ENCODE peak calls at places on chromosomes 11 and 22, in six cellular contexts. One of them, this sample, is unnamed.

GRCh38 chr11:74371269-74372039 is 26.8 kb downstream of the PGM2L1 start:
- DNase-seq in trophoblast cell: no peak
- DNase-seq in IMR-90: peak
- DNase-seq in H1: no peak
- DNase-seq in H9: no peak
- DNase-seq in mesenchymal stem cell: peak
- DNase-seq in this sample: no peak

GRCh38 chr11:11973361-11973800 is 35.0 kb downstream of the DKK3 start:
- DNase-seq in trophoblast cell: no peak
- DNase-seq in IMR-90: peak
- DNase-seq in H1: peak
- DNase-seq in H9: peak
- DNase-seq in mesenchymal stem cell: peak
- DNase-seq in this sample: no peak

GRCh38 chr11:122214567-122214966 is 98.6 kb upstream of the BLID start:
- DNase-seq in trophoblast cell: no peak
- DNase-seq in IMR-90: peak
- DNase-seq in H1: no peak
- DNase-seq in H9: no peak
- DNase-seq in mesenchymal stem cell: no peak
- DNase-seq in this sample: no peak

GRCh38 chr11:22634897-22635629 is 9.4 kb upstream of the FANCF start:
- DNase-seq in trophoblast cell: no peak
- DNase-seq in IMR-90: peak
- DNase-seq in H1: no peak
- DNase-seq in H9: peak
- DNase-seq in mesenchymal stem cell: peak
- DNase-seq in this sample: no peak

GRCh38 chr11:119591836-119592310 is 137.1 kb downstream of the NECTIN1 start:
- DNase-seq in trophoblast cell: no peak
- DNase-seq in IMR-90: no peak
- DNase-seq in H1: no peak
- DNase-seq in H9: no peak
- DNase-seq in mesenchymal stem cell: no peak
- DNase-seq in this sample: no peak

GRCh38 chr22:19434829-19435580 is 2.7 kb downstream of the MRPL40 start:
- DNase-seq in trophoblast cell: no peak
- DNase-seq in IMR-90: no peak
- DNase-seq in H1: no peak
- DNase-seq in H9: no peak
- DNase-seq in mesenchymal stem cell: no peak
- DNase-seq in this sample: no peak

GRCh38 chr22:44648821-44649566 is 53.0 kb upstream of the PRR5 start:
- DNase-seq in trophoblast cell: no peak
- DNase-seq in IMR-90: peak
- DNase-seq in H1: no peak
- DNase-seq in H9: no peak
- DNase-seq in mesenchymal stem cell: peak
- DNase-seq in this sample: no peak

GRCh38 chr22:39634530-39635399 is 64.2 kb downstream of the CACNA1I start:
- DNase-seq in trophoblast cell: no peak
- DNase-seq in IMR-90: peak
- DNase-seq in H1: no peak
- DNase-seq in H9: no peak
- DNase-seq in mesenchymal stem cell: peak
- DNase-seq in this sample: no peak

GRCh38 chr11:10655931-10656576 is 37.5 kb downstream of the IRAG1 start:
- DNase-seq in trophoblast cell: no peak
- DNase-seq in IMR-90: no peak
- DNase-seq in H1: no peak
- DNase-seq in H9: no peak
- DNase-seq in mesenchymal stem cell: peak
- DNase-seq in this sample: no peak
- H2AFZ ChIP-seq in trophoblast cell: no peak
- H2AFZ ChIP-seq in IMR-90: no peak
- H2AFZ ChIP-seq in H1: no peak
- H2AFZ ChIP-seq in H9: no peak
- H2AFZ ChIP-seq in mesenchymal stem cell: no peak
- H2AFZ ChIP-seq in this sample: no peak

GRCh38 chr11:20672575-20672974 is 3.2 kb downstream of the NELL1 start:
- DNase-seq in trophoblast cell: no peak
- DNase-seq in IMR-90: no peak
- DNase-seq in H1: no peak
- DNase-seq in H9: no peak
- DNase-seq in mesenchymal stem cell: no peak
- DNase-seq in this sample: no peak
- H3K9ac ChIP-seq in trophoblast cell: no peak
- H3K9ac ChIP-seq in IMR-90: no peak
- H3K9ac ChIP-seq in H1: no peak
- H3K9ac ChIP-seq in H9: no peak
- H3K9ac ChIP-seq in mesenchymal stem cell: no peak
- H3K9ac ChIP-seq in this sample: no peak

GRCh38 chr11:126945319-126945718 is 55.3 kb downstream of the KIRREL3 start:
- DNase-seq in trophoblast cell: peak
- DNase-seq in IMR-90: no peak
- DNase-seq in H1: no peak
- DNase-seq in H9: peak
- DNase-seq in mesenchymal stem cell: no peak
- DNase-seq in this sample: no peak
- H3K18ac ChIP-seq in trophoblast cell: no peak
- H3K18ac ChIP-seq in IMR-90: no peak
- H3K18ac ChIP-seq in H1: no peak
- H3K18ac ChIP-seq in H9: no peak
- H3K18ac ChIP-seq in mesenchymal stem cell: no peak
- H3K18ac ChIP-seq in this sample: no peak

DNA sequence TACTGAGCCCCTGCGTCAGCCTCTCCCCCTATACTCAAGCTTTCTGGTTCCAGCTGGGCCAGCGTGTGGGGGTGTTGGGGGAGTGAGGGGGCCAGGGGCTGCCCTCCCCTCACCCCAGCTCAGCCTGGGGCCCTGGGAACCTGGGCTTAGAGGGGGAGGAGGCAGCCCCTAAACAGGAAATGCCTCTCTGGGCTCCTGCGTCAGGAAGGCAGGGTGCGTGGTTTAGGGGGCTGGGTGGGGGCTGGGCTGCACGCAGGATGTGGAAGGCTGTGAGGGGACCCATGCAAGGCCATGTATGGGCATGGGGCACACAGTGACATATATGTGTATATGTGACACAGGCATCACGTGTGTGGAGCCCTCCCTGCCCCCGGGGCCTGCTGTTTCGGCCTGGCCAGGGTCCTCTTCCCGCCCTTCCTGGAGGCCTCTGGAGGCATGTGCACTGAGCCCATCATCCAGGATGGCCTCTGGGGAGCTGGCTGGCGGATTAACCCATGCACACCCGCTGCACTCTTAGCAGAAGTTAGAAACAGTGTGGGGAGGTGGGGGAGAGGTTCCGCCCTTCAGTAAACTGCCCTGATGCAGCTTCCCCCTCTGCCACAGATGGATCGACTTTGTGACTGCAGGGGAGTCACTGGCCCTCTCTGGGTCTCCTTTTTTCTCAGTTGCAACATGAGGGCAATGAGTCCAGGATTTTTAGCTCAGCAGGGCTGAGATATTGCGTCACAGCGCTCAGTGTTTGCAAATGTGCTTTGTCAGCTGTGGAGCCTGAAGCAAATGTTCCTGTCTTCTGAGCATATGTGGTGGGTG is 1.1 kb upstream of the CD248 start:
- DNase-seq in trophoblast cell: peak
- DNase-seq in IMR-90: peak
- DNase-seq in H1: no peak
- DNase-seq in H9: peak
- DNase-seq in mesenchymal stem cell: peak
- DNase-seq in this sample: no peak
- H2AFZ ChIP-seq in trophoblast cell: peak
- H2AFZ ChIP-seq in IMR-90: peak
- H2AFZ ChIP-seq in H1: peak
- H2AFZ ChIP-seq in H9: no peak
- H2AFZ ChIP-seq in mesenchymal stem cell: peak
- H2AFZ ChIP-seq in this sample: peak

GRCh38 chr11:76659672-76660532 is 10.6 kb downstream of the LRRC32 start:
- DNase-seq in trophoblast cell: peak
- DNase-seq in IMR-90: no peak
- DNase-seq in H1: no peak
- DNase-seq in H9: no peak
- DNase-seq in mesenchymal stem cell: no peak
- DNase-seq in this sample: no peak

GRCh38 chr11:76660533-76661305 is 9.8 kb downstream of the LRRC32 start:
- DNase-seq in trophoblast cell: peak
- DNase-seq in IMR-90: no peak
- DNase-seq in H1: no peak
- DNase-seq in H9: no peak
- DNase-seq in mesenchymal stem cell: no peak
- DNase-seq in this sample: no peak

GRCh38 chr11:76662656-76663460 is 7.7 kb downstream of the LRRC32 start:
- DNase-seq in trophoblast cell: no peak
- DNase-seq in IMR-90: no peak
- DNase-seq in H1: no peak
- DNase-seq in H9: no peak
- DNase-seq in mesenchymal stem cell: no peak
- DNase-seq in this sample: no peak

GRCh38 chr11:76661835-76662434 is 8.6 kb downstream of the LRRC32 start:
- DNase-seq in trophoblast cell: no peak
- DNase-seq in IMR-90: no peak
- DNase-seq in H1: no peak
- DNase-seq in H9: no peak
- DNase-seq in mesenchymal stem cell: no peak
- DNase-seq in this sample: no peak

GRCh38 chr11:76661306-76661751 is 9.2 kb downstream of the LRRC32 start:
- DNase-seq in trophoblast cell: no peak
- DNase-seq in IMR-90: no peak
- DNase-seq in H1: no peak
- DNase-seq in H9: no peak
- DNase-seq in mesenchymal stem cell: no peak
- DNase-seq in this sample: no peak
- H3K9ac ChIP-seq in trophoblast cell: no peak
- H3K9ac ChIP-seq in IMR-90: no peak
- H3K9ac ChIP-seq in H1: no peak
- H3K9ac ChIP-seq in H9: no peak
- H3K9ac ChIP-seq in mesenchymal stem cell: peak
- H3K9ac ChIP-seq in this sample: no peak

DNA sequence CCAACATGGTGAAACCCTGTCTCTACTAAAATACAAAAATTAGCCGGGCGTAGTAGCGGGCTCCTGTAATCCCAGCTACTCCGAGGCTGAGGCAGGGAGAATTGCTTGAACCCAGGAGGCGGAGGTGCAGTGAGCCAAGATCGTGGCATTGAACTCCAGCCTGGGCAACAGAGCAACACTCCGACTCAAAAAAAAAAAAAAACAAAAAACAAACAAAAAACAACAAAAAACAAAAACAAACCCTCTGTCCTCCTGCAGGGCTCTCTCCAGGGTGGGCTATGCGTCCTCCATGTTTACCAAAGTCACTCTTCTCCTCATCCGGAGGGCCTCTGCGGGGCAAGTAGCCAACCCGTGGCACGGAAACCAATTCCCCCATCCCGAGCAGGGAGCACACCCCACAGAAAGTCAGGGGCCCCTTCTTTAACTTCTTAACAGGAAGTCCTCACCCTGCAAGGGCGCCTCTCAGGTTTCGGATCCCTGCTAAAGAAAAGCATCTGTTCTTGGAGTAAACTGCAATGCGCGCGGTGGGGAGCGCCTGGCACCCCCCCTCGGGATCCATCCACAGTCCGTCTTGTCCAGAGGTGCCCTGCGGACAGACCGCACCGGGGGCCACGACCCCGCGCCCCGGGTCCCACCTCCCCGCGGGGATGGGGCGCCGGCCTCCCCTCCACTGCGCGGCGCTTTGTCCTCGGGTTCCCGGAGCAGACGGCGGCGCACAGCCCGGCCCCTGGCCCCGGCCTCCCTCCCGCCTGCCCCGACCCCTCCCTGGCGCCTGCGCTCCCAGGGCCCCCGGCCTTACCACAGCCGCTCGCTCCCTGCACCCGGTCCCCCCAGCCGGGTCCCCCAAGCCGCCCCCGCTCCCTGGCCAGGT is 712 bp downstream of the CERK start:
- DNase-seq in trophoblast cell: no peak
- DNase-seq in IMR-90: peak
- DNase-seq in H1: peak
- DNase-seq in H9: peak
- DNase-seq in mesenchymal stem cell: peak
- DNase-seq in this sample: no peak
- H3K18ac ChIP-seq in trophoblast cell: peak
- H3K18ac ChIP-seq in IMR-90: no peak
- H3K18ac ChIP-seq in H1: peak
- H3K18ac ChIP-seq in H9: no peak
- H3K18ac ChIP-seq in mesenchymal stem cell: peak
- H3K18ac ChIP-seq in this sample: peak

This sample was measured in neuronal stem cell.